ENCODE peak calls at places on chromosome 14, in four cellular contexts. One of them, this sample, is unnamed.

GRCh38 chr14:94555991-94556390 is 5.3 kb upstream of the SERPINA4 start:
- DNase-seq in bronchial epithelial cell: no peak
- DNase-seq in thoracic aorta: no peak
- DNase-seq in CD8-positive, alpha-beta T cell: no peak
- DNase-seq in this sample: no peak

GRCh38 chr14:104978774-104979691 is 859 bp upstream of the AHNAK2 start:
- DNase-seq in bronchial epithelial cell: no peak
- DNase-seq in thoracic aorta: no peak
- DNase-seq in CD8-positive, alpha-beta T cell: no peak
- DNase-seq in this sample: no peak

GRCh38 chr14:96309128-96309906 is 53.3 kb downstream of the BDKRB1 start:
- DNase-seq in bronchial epithelial cell: no peak
- DNase-seq in thoracic aorta: no peak
- DNase-seq in CD8-positive, alpha-beta T cell: no peak
- DNase-seq in this sample: no peak

GRCh38 chr14:59882957-59883356 is 12.4 kb upstream of the RTN1 start:
- DNase-seq in bronchial epithelial cell: peak
- DNase-seq in thoracic aorta: no peak
- DNase-seq in CD8-positive, alpha-beta T cell: no peak
- DNase-seq in this sample: no peak

GRCh38 chr14:102822311-102822863 is 45.1 kb downstream of the TRAF3 start:
- DNase-seq in bronchial epithelial cell: no peak
- DNase-seq in thoracic aorta: no peak
- DNase-seq in CD8-positive, alpha-beta T cell: no peak
- DNase-seq in this sample: no peak

GRCh38 chr14:31180299-31181051 is 27.1 kb downstream of the HECTD1 start:
- DNase-seq in bronchial epithelial cell: peak
- DNase-seq in thoracic aorta: no peak
- DNase-seq in CD8-positive, alpha-beta T cell: no peak
- DNase-seq in this sample: no peak

GRCh38 chr14:61475316-61475715 is 153.9 kb downstream of the PRKCH start:
- DNase-seq in bronchial epithelial cell: peak
- DNase-seq in thoracic aorta: no peak
- DNase-seq in CD8-positive, alpha-beta T cell: no peak
- DNase-seq in this sample: no peak

GRCh38 chr14:64845878-64846277 is 33.8 kb downstream of the SPTB start:
- DNase-seq in bronchial epithelial cell: peak
- DNase-seq in thoracic aorta: no peak
- DNase-seq in CD8-positive, alpha-beta T cell: no peak
- DNase-seq in this sample: no peak

GRCh38 chr14:24388474-24389179 is 10.2 kb upstream of the NYNRIN start:
- DNase-seq in bronchial epithelial cell: no peak
- DNase-seq in thoracic aorta: no peak
- DNase-seq in CD8-positive, alpha-beta T cell: no peak
- DNase-seq in this sample: no peak

GRCh38 chr14:59482471-59483331 is 1.5 kb downstream of the L3HYPDH start:
- DNase-seq in bronchial epithelial cell: peak
- DNase-seq in thoracic aorta: peak
- DNase-seq in CD8-positive, alpha-beta T cell: no peak
- DNase-seq in this sample: no peak

GRCh38 chr14:42004321-42004720 is 397.6 kb downstream of the LRFN5 start:
- DNase-seq in bronchial epithelial cell: no peak
- DNase-seq in thoracic aorta: no peak
- DNase-seq in CD8-positive, alpha-beta T cell: no peak
- DNase-seq in this sample: no peak

GRCh38 chr14:74909911-74910310 is 13.1 kb downstream of the RPS6KL1 start:
- DNase-seq in bronchial epithelial cell: no peak
- DNase-seq in thoracic aorta: no peak
- DNase-seq in CD8-positive, alpha-beta T cell: no peak
- DNase-seq in this sample: no peak
- H3K4me3 ChIP-seq in bronchial epithelial cell: no peak
- H3K4me3 ChIP-seq in thoracic aorta: no peak
- H3K4me3 ChIP-seq in CD8-positive, alpha-beta T cell: no peak
- H3K4me3 ChIP-seq in this sample: no peak

GRCh38 chr14:49418789-49419188 is 167.4 kb downstream of the RPS29 start:
- DNase-seq in bronchial epithelial cell: no peak
- DNase-seq in thoracic aorta: no peak
- DNase-seq in CD8-positive, alpha-beta T cell: no peak
- DNase-seq in this sample: no peak

GRCh38 chr14:49417790-49418189 is 168.4 kb downstream of the RPS29 start:
- DNase-seq in bronchial epithelial cell: no peak
- DNase-seq in thoracic aorta: no peak
- DNase-seq in CD8-positive, alpha-beta T cell: no peak
- DNase-seq in this sample: no peak

GRCh38 chr14:49424436-49425331 is 161.5 kb downstream of the RPS29 start:
- DNase-seq in bronchial epithelial cell: peak
- DNase-seq in thoracic aorta: no peak
- DNase-seq in CD8-positive, alpha-beta T cell: no peak
- DNase-seq in this sample: no peak

DNA sequence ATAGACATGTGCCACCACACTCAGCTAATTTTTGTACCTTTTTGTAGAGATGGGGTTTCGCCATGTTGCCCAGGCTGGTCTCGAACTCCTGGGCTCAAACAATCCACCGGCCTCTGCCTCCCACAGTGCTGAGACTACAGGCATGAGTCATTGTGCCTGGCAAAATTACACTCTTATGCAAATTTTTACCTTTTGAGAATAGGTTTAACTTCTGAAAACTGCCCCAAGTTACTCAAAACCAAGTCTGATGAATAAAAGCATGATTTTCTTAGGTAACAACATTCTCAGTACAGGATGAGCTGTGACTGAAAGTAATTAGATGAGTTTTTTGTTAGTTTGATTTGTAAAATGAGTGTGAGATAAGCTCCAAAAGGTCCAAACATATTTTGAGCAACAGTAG is 166.0 kb downstream of the RPS29 start:
- DNase-seq in bronchial epithelial cell: no peak
- DNase-seq in thoracic aorta: no peak
- DNase-seq in CD8-positive, alpha-beta T cell: no peak
- DNase-seq in this sample: no peak
- H3K4me3 ChIP-seq in bronchial epithelial cell: no peak
- H3K4me3 ChIP-seq in thoracic aorta: no peak
- H3K4me3 ChIP-seq in CD8-positive, alpha-beta T cell: no peak
- H3K4me3 ChIP-seq in this sample: no peak

GRCh38 chr14:73489481-73490175 is 1.1 kb upstream of the RIOX1 start:
- DNase-seq in bronchial epithelial cell: no peak
- DNase-seq in thoracic aorta: no peak
- DNase-seq in CD8-positive, alpha-beta T cell: no peak
- DNase-seq in this sample: no peak
- H3K4me3 ChIP-seq in bronchial epithelial cell: no peak
- H3K4me3 ChIP-seq in thoracic aorta: no peak
- H3K4me3 ChIP-seq in CD8-positive, alpha-beta T cell: no peak
- H3K4me3 ChIP-seq in this sample: no peak

DNA sequence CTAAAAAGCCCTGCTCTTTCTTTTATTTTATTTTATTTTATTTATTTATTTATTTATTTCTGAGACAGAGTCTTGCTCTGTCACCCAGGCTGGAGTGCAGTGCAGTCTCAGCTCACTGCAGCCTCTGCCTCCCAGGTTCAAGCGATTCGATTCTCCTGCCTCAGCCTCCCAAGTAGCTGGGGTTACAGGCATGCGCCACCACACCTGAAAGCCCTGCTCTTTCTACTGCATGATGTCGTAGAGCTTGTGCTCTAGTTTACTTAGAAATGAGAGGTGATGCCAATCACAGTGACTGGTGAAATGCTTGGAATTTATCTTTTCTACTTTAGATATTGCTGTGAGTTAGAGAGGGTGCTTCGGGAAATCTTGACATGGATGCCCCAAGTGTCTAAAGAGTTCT is 54.5 kb downstream of the DAD1 start:
- DNase-seq in bronchial epithelial cell: no peak
- DNase-seq in thoracic aorta: no peak
- DNase-seq in CD8-positive, alpha-beta T cell: no peak
- DNase-seq in this sample: no peak
- H3K4me3 ChIP-seq in bronchial epithelial cell: no peak
- H3K4me3 ChIP-seq in thoracic aorta: no peak
- H3K4me3 ChIP-seq in CD8-positive, alpha-beta T cell: peak
- H3K4me3 ChIP-seq in this sample: peak

GRCh38 chr14:90383731-90384542 is 12.9 kb upstream of the CALM1 start:
- DNase-seq in bronchial epithelial cell: no peak
- DNase-seq in thoracic aorta: peak
- DNase-seq in CD8-positive, alpha-beta T cell: peak
- DNase-seq in this sample: peak
- H3K4me3 ChIP-seq in bronchial epithelial cell: peak
- H3K4me3 ChIP-seq in thoracic aorta: peak
- H3K4me3 ChIP-seq in CD8-positive, alpha-beta T cell: peak
- H3K4me3 ChIP-seq in this sample: peak

GRCh38 chr14:50813544-50813863 is 17.5 kb downstream of the NIN start:
- DNase-seq in bronchial epithelial cell: no peak
- DNase-seq in thoracic aorta: no peak
- DNase-seq in CD8-positive, alpha-beta T cell: no peak
- DNase-seq in this sample: no peak
- H3K4me3 ChIP-seq in bronchial epithelial cell: no peak
- H3K4me3 ChIP-seq in thoracic aorta: no peak
- H3K4me3 ChIP-seq in CD8-positive, alpha-beta T cell: peak
- H3K4me3 ChIP-seq in this sample: no peak